ENCODE peak calls at places on chromosomes 6 and 20, in six cellular contexts. O is A549, N is spleen, C is psoas muscle, S is neuronal stem cell, Q is IMR-90. U is an unnamed sample.

GRCh38 chr20:58550661-58551060 is 35.5 kb upstream of the APCDD1L start:
- DNase-seq in Q (peak), C (no peak), N (no peak), S (no peak), O (no peak), U (no peak)

GRCh38 chr20:1122388-1123315 is 4.2 kb downstream of the PSMF1 start:
- DNase-seq in S (no peak), O (no peak), C (peak), Q (peak), N (no peak), U (no peak)

GRCh38 chr6:134117409-134117808 is 65.0 kb upstream of the SLC2A12 start:
- DNase-seq in O (no peak), S (no peak), N (no peak), C (no peak), Q (peak), U (no peak)

GRCh38 chr6:69146385-69146784 is 511.3 kb downstream of the ADGRB3 start:
- DNase-seq in N (no peak), C (no peak), S (no peak), Q (no peak), O (no peak), U (no peak)

GRCh38 chr6:57434944-57435343 is 117.5 kb downstream of the PRIM2 start:
- DNase-seq in Q (no peak), S (no peak), N (no peak), C (no peak), O (no peak), U (no peak)

GRCh38 chr6:157063176-157063934 is 260.0 kb downstream of the TMEM242 start:
- DNase-seq in C (no peak), Q (no peak), S (no peak), N (no peak), O (no peak), U (no peak)

GRCh38 chr6:158356586-158357546 is 44.6 kb downstream of the TULP4 start:
- DNase-seq in O (no peak), N (peak), Q (no peak), S (no peak), C (no peak), U (no peak)

GRCh38 chr6:153131037-153131981 is at the start of gene RGS17:
- DNase-seq in C (peak), O (peak), Q (peak), S (peak), N (peak), U (peak)

GRCh38 chr20:835220-836045 is 1.9 kb downstream of the FAM110A start:
- DNase-seq in N (peak), Q (no peak), S (no peak), O (no peak), C (peak), U (peak)

GRCh38 chr6:92911301-92911700 is 508.1 kb downstream of the EPHA7 start:
- DNase-seq in S (no peak), O (no peak), N (no peak), C (no peak), Q (no peak), U (no peak)

GRCh38 chr6:17525637-17526036 is 74.5 kb upstream of the FAM8A1 start:
- DNase-seq in C (no peak), S (no peak), Q (no peak), O (no peak), N (no peak), U (no peak)

GRCh38 chr20:15396026-15396425 is 1058.6 kb upstream of the FLRT3 start:
- DNase-seq in C (no peak), O (no peak), S (no peak), N (no peak), Q (no peak), U (no peak)

GRCh38 chr6:144809120-144809519 is 524.0 kb downstream of the UTRN start:
- DNase-seq in N (no peak), C (no peak), Q (peak), S (no peak), O (no peak), U (no peak)

GRCh38 chr20:48784273-48784641 is 43.5 kb downstream of the PREX1 start:
- DNase-seq in N (no peak), O (no peak), Q (no peak), C (no peak), S (no peak), U (no peak)

GRCh38 chr6:3825851-3826581 is 23.2 kb upstream of the FAM50B start:
- DNase-seq in O (peak), C (peak), Q (peak), S (no peak), N (peak), U (peak)

GRCh38 chr6:133631421-133631820 is 257.5 kb upstream of the TCF21 start:
- DNase-seq in C (no peak), S (no peak), Q (peak), N (no peak), O (no peak), U (no peak)

GRCh38 chr20:49432562-49432961 is 49.9 kb downstream of the KCNB1 start:
- DNase-seq in O (no peak), C (no peak), S (no peak), Q (no peak), N (no peak), U (no peak)

GRCh38 chr6:147063469-147064031 is 140.7 kb upstream of the STXBP5 start:
- DNase-seq in Q (peak), C (no peak), N (no peak), S (no peak), O (no peak), U (no peak)

GRCh38 chr6:41713161-41713649 is 22.2 kb downstream of the TFEB start:
- DNase-seq in C (peak), N (no peak), Q (peak), O (peak), S (no peak), U (peak)

GRCh38 chr6:156780117-156780641 is 3.0 kb downstream of the ARID1B start:
- DNase-seq in S (peak), Q (peak), C (no peak), N (no peak), O (peak), U (peak)

GRCh38 chr6:81263531-81264168 is 488.8 kb downstream of the TENT5A start:
- DNase-seq in Q (no peak), O (no peak), C (no peak), N (peak), S (no peak), U (no peak)

GRCh38 chr20:6562111-6562510 is 205.4 kb upstream of the BMP2 start:
- DNase-seq in O (no peak), N (no peak), S (no peak), Q (peak), C (no peak), U (no peak)

GRCh38 chr20:3168079-3168828 is 5.1 kb downstream of the LZTS3 start:
- DNase-seq in S (no peak), Q (no peak), C (no peak), N (peak), O (no peak), U (no peak)

DNA sequence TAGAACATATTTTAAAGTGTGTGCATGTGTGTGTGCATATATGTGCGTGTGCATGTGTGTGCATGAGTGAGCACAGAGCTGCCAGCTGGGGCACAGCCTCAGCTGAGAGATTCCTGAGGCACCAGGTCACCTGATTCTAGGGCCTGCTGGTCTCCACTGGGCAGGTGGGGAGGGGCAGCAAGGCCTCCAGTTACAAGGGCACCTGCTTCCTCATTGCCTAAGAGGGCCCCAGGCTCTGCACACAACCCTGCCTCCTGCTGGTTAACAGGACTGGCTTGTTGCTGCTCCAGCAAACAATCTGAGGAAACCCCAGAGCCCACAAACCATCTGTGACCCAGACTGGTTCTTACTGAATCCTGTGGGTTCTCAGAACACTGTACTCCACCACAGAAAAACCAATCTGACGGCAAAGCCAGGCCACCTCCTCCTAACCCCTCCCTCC is 22.9 kb upstream of the UBE2J1 start:
- DNase-seq in N (peak), O (no peak), S (no peak), Q (no peak), C (peak), U (no peak)
- H3K27ac ChIP-seq in N (peak), O (no peak), S (no peak), Q (no peak), C (peak), U (no peak)

GRCh38 chr20:44064501-44065400 is 122.2 kb downstream of the JPH2 start:
- DNase-seq in O (no peak), C (no peak), Q (no peak), S (no peak), N (no peak), U (no peak)
- H3K27ac ChIP-seq in O (no peak), C (no peak), Q (no peak), S (no peak), N (no peak), U (no peak)

DNA sequence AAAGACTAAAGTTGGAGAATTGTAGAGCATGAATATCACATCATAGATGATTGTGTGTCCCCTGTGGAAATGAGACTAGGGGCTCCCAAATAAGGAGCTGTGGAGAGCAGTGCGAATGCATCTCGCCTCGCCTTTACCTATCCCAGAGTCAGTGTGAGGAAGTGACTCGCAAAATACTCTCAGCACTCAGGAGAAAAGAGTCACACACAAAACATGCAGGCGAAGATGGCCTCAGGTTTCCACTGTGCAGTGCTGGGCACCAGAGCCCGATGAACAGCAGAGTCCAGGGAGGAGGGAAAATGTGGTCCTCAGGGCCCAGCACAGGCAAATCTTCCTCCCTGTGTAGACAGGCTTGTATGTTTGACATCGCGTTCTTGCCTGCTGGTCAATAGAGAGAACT is 126.5 kb upstream of the AFDN start:
- DNase-seq in O (no peak), S (no peak), Q (no peak), N (peak), C (no peak), U (no peak)
- H3K27ac ChIP-seq in O (no peak), S (no peak), Q (no peak), N (peak), C (peak), U (no peak)

GRCh38 chr20:13355386-13355785 is 134.3 kb downstream of the ISM1 start:
- DNase-seq in O (no peak), Q (no peak), N (no peak), C (no peak), S (no peak), U (no peak)
- H3K27ac ChIP-seq in O (no peak), Q (no peak), N (no peak), C (no peak), S (no peak), U (no peak)

DNA sequence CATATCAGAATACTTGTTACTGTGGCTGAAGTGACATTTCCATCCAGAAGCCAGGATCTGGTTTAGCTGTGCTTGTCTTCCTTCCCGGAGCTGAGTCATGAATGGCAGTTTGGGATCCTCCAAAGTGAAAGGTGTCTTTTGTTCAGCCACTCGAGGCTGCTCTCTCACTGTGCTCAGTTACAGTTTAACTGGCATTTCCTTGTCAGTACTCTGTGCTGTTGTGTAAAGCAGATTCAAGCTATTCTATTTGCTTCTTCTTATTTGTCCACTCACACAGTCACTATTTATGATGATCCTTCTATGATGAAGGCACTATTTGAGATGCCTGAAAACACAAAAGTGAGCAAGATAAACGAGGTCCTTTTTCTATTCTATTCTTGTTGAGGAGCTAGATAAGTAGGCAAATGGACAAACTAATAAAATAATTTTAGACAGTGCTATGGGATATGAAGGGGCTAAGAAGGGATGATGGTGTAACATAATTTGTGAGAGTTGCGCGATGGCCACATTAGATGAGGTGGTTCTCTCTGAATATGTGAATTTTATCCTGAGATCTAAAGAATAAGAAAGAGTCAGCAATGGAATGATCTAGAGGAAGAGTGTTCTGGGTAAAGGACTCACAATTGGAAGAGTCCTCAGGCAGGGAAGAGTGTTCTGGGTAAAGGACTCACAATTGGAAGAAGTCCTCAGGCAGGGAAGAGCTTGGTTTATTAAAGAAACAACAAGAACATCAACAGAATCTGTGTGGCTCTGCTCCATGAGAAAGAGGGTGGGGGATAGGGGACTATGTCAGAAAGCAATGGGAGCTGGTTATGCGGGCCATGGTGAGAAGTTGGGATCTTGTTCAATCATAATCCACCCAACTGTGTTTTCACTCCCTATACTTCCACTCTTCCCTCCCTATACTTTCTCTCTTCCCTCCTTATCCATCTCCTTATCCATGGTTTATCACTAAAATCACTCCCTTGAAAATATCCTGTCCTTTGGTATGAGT is 40.1 kb downstream of the CYP24A1 start:
- DNase-seq in O (no peak), S (no peak), N (no peak), Q (peak), C (no peak), U (no peak)
- H3K27ac ChIP-seq in O (peak), S (no peak), N (no peak), Q (peak), C (peak), U (no peak)

DNA sequence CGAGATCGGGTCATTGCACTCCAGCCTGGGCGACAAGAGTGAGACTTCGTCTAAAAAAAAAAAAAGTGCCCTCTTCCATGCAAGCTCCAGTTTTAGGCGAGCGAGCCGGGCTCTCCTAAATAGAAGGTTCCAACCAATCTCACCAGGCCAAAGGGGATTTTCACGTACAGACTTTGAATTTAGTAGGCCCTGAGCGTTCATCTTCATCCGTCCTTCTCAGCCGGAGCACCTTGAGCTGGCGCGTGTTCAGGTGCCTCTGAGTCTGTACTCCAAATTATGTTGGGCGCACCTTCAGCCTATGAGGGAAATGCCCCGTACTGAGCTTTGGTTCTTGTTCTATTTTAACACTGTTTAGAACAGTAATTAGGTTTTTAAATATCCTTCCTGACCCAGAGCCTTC is 817 bp upstream of the TAP2 start:
- DNase-seq in O (no peak), S (no peak), Q (no peak), N (no peak), C (no peak), U (no peak)
- H3K27ac ChIP-seq in O (no peak), S (no peak), Q (no peak), N (peak), C (peak), U (peak)

GRCh38 chr6:106903299-106903698 is 71.2 kb downstream of the CD24 start:
- DNase-seq in O (no peak), S (no peak), N (no peak), C (no peak), Q (no peak), U (no peak)
- H3K27ac ChIP-seq in O (no peak), S (no peak), N (no peak), C (no peak), Q (no peak), U (no peak)

GRCh38 chr6:44053106-44053756 is 74.0 kb downstream of the MRPL14 start:
- DNase-seq in C (no peak), O (no peak), S (no peak), N (peak), Q (no peak), U (no peak)
- H3K27ac ChIP-seq in C (peak), O (peak), S (no peak), N (peak), Q (no peak), U (no peak)

DNA sequence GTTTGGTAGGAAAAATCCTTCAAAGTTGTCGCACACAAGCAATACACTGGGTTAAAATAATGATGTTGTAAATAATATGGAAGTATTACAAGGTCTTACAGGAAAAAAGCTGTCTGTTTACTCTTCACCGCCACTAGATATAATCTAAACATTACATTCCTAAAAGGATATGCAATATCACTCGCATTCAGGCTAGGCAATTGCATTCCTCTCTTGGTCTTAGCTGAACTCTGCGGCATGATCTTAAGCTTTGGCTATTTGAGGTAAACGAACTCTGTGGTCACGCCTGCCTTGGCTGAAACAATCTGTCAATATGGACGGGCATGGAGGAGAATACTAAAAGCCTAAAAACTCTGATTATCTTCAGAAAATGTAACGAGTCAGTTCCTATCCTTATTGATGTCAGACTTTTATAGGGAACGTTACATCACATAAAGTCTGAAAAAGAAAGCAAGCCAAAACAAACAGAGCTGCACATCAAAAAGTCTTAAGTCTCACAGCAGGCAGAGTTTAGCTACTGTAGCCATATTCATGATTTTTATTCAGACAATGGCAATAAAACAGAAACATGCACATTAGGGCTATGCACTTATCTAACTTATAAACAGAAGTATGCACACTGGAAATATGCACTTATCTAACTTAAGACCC is 30.8 kb upstream of the FILIP1 start:
- DNase-seq in S (no peak), O (peak), C (no peak), N (no peak), Q (peak), U (no peak)
- H3K27ac ChIP-seq in S (no peak), O (peak), C (no peak), N (no peak), Q (peak), U (no peak)

U was measured in substantia nigra.